ENCODE peak calls at places on chromosomes 5 and 9, in eight cellular contexts. X is NB4; S is brain microvascular endothelial cell; G is CD4-positive, alpha-beta T cell; C is HFFc6; O is fibroblast of the aortic adventitia; R is HCT116; Y is psoas muscle. A is an unnamed sample.

GRCh38 chr9:123380852-123381705 is 25.1 kb downstream of the CRB2 start:
- DNase-seq in Y (no peak), C (no peak), X (no peak), O (no peak), R (no peak), G (no peak), S (no peak), A (no peak)

GRCh38 chr5:10572451-10572850 is 8.6 kb downstream of the ANKRD33B start:
- DNase-seq in X (no peak), C (no peak), G (no peak), S (no peak), O (no peak), R (no peak), Y (no peak), A (no peak)

GRCh38 chr5:10420926-10421325 is 20.8 kb upstream of the ROPN1L start:
- DNase-seq in X (peak; percentile 15), C (peak; percentile 27), Y (no peak), R (no peak), S (no peak), G (no peak), O (peak; percentile 63), A (no peak)

GRCh38 chr5:148314187-148314586 is 2.0 kb downstream of the SPINK7 start:
- DNase-seq in R (no peak), O (no peak), Y (no peak), X (no peak), C (no peak), G (no peak), S (no peak), A (peak; percentile 53)

GRCh38 chr5:181028032-181028819 is 11.8 kb upstream of the BTNL9 start:
- DNase-seq in O (no peak), S (no peak), Y (no peak), R (peak; percentile 90), C (no peak), X (no peak), G (no peak), A (no peak)

GRCh38 chr5:34490501-34491250 is 165.5 kb upstream of the RAI14 start:
- DNase-seq in C (no peak), O (no peak), Y (no peak), X (no peak), G (no peak), S (no peak), R (no peak), A (no peak)

GRCh38 chr9:114110180-114110579 is 11.1 kb upstream of the KIF12 start:
- DNase-seq in Y (no peak), X (no peak), S (no peak), O (peak; percentile 72), C (peak; percentile 73), R (no peak), G (no peak), A (peak; percentile 48)

GRCh38 chr5:139961435-139962157 is 81.5 kb downstream of the NRG2 start:
- DNase-seq in S (no peak), X (no peak), R (no peak), O (no peak), Y (no peak), C (no peak), G (no peak), A (no peak)

GRCh38 chr5:40688127-40688756 is 8.5 kb downstream of the PTGER4 start:
- DNase-seq in O (peak; percentile 94), S (peak; percentile 90), G (peak; percentile 76), R (peak; percentile 85), X (peak; percentile 92), Y (peak; percentile 82), C (peak; percentile 63), A (peak; percentile 90)

GRCh38 chr5:139749242-139749641 is 46.4 kb upstream of the PSD2 start:
- DNase-seq in O (peak; percentile 28), S (no peak), R (no peak), X (no peak), G (no peak), C (no peak), Y (no peak), A (peak; percentile 33)

GRCh38 chr5:88929385-88929784 is 46.4 kb upstream of the MEF2C start:
- DNase-seq in S (no peak), O (no peak), X (no peak), G (no peak), C (no peak), R (no peak), Y (no peak), A (no peak)

GRCh38 chr9:113492343-113493079 is 29.0 kb downstream of the RGS3 start:
- DNase-seq in S (no peak), C (no peak), Y (no peak), O (no peak), X (peak; percentile 14), R (no peak), G (no peak), A (peak; percentile 81)

GRCh38 chr5:159456261-159456660 is 126.0 kb upstream of the IL12B start:
- DNase-seq in S (no peak), Y (no peak), X (no peak), G (no peak), C (no peak), O (no peak), R (no peak), A (no peak)

GRCh38 chr9:117775576-117775975 is 71.4 kb downstream of the TLR4 start:
- DNase-seq in R (no peak), Y (no peak), X (no peak), G (no peak), S (no peak), O (no peak), C (no peak), A (no peak)

GRCh38 chr5:145780961-145781360 is 54.2 kb downstream of the PRELID2 start:
- DNase-seq in C (no peak), Y (no peak), O (no peak), R (no peak), G (no peak), X (no peak), S (no peak), A (no peak)

GRCh38 chr9:117335797-117336435 is 78.9 kb downstream of the ASTN2 start:
- DNase-seq in R (no peak), S (no peak), O (no peak), X (no peak), Y (no peak), C (no peak), G (no peak), A (no peak)

GRCh38 chr5:39283231-39283818 is 64.0 kb upstream of the FYB1 start:
- DNase-seq in R (peak; percentile 12), X (peak; percentile 81), S (peak; percentile 71), Y (no peak), O (peak; percentile 84), G (peak; percentile 26), C (peak; percentile 75), A (peak; percentile 81)

GRCh38 chr5:11268894-11269293 is 507.9 kb upstream of the DAP start:
- DNase-seq in G (no peak), O (no peak), X (no peak), S (no peak), C (no peak), Y (no peak), R (no peak), A (no peak)

GRCh38 chr5:43191740-43192557 is at the start of gene NIM1K:
- DNase-seq in G (peak; percentile 5), C (no peak), X (peak; percentile 60), O (peak; percentile 20), R (no peak), Y (peak; percentile 75), S (no peak), A (no peak)

GRCh38 chr5:3599283-3600105 is 3.9 kb downstream of the IRX1 start:
- DNase-seq in Y (no peak), S (no peak), G (no peak), O (no peak), R (no peak), X (no peak), C (no peak), A (no peak)
- TF ChIP-seq CTCF in Y (no peak), S (no peak), G (no peak), O (no peak), R (no peak), X (no peak), C (no peak), A (no peak)

GRCh38 chr5:81825237-81825636 is 74.3 kb upstream of the SSBP2 start:
- DNase-seq in Y (peak; percentile 77), S (peak; percentile 57), O (peak; percentile 85), G (no peak), R (no peak), X (peak; percentile 22), C (peak; percentile 95), A (peak; percentile 92)

GRCh38 chr5:81829242-81829641 is 78.3 kb upstream of the SSBP2 start:
- DNase-seq in X (peak; percentile 70), C (no peak), O (no peak), S (no peak), Y (no peak), R (no peak), G (no peak), A (no peak)

GRCh38 chr5:81827522-81827921 is 76.6 kb upstream of the SSBP2 start:
- DNase-seq in Y (no peak), S (no peak), C (no peak), R (no peak), X (no peak), O (no peak), G (no peak), A (no peak)

GRCh38 chr5:81830602-81831001 is 79.7 kb upstream of the SSBP2 start:
- DNase-seq in Y (no peak), O (no peak), C (no peak), S (no peak), G (no peak), R (no peak), X (peak; percentile 62), A (no peak)

DNA sequence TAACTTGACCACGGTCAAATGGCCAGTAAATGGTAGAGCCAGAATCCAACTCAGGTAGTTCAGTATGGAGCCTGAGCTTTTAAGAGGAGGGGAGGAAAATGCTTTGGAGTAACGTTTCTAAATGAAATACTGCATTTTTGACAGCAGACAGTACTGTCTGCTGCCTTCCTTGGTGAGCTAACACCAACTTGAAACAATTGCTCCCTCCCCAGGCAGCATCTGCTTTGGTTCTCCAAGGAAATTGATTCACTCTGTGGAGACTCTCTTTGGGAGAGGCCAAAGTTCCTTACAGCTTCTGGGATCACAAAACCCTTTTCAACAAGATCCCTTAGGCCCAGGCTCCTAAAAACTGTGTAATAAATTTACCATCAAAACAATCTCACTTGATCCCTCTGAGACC is 75.2 kb upstream of the SSBP2 start:
- DNase-seq in Y (no peak), C (peak; percentile 34), X (no peak), O (peak; percentile 41), R (no peak), G (no peak), S (no peak), A (peak; percentile 6)
- TF ChIP-seq CTCF in Y (no peak), C (peak; percentile 18), X (no peak), O (peak; percentile 23), R (no peak), G (no peak), S (peak; percentile 30), A (no peak)

GRCh38 chr5:138595396-138595795 is 20.2 kb upstream of the HSPA9 start:
- DNase-seq in O (no peak), S (no peak), R (no peak), X (no peak), C (no peak), G (no peak), Y (no peak), A (no peak)
- TF ChIP-seq CTCF in O (peak; percentile 4), S (peak; percentile 38), R (no peak), X (no peak), C (no peak), G (no peak), Y (no peak), A (no peak)

GRCh38 chr9:96219615-96220257 is 82.2 kb downstream of the HSD17B3 start:
- DNase-seq in R (no peak), C (no peak), Y (peak; percentile 77), O (peak; percentile 8), G (peak; percentile 14), S (no peak), X (peak; percentile 58), A (peak; percentile 9)
- TF ChIP-seq CTCF in R (peak; percentile 69), C (peak; percentile 75), Y (peak; percentile 60), O (peak; percentile 61), G (peak; percentile 70), S (peak; percentile 86), X (peak; percentile 57), A (peak; percentile 44)

GRCh38 chr5:58335518-58335917 is 124.4 kb downstream of the PLK2 start:
- DNase-seq in S (no peak), G (no peak), O (no peak), Y (no peak), R (peak; percentile 10), X (no peak), C (peak; percentile 23), A (peak; percentile 33)
- TF ChIP-seq CTCF in S (peak; percentile 48), G (no peak), O (peak; percentile 19), Y (no peak), R (peak; percentile 48), X (no peak), C (peak; percentile 58), A (peak; percentile 6)

A was measured in MCF 10A.